ENCODE peak calls at places on chromosomes 3 and 15, in four cellular contexts. E is stimulated activated naive B cell treated with anti-CD40 and anti-IgM and Interleukin-4, amounts not matched to agents 10 μg/mL and 1 μg/mL and 100 μg/mL, for 72 hours; H is T-helper 17 cell; W is T-cell. P is an unnamed sample.
A peak's percentile ranks its signal among the peaks of the same experiment; 100 is the strongest.

GRCh38 chr3:63967675-63968611 is 55.4 kb downstream of the PSMD6 start:
- ATAC-seq in W (peak; percentile 80), H (peak; percentile 82), E (peak; percentile 70), P (peak; percentile 58)

GRCh38 chr15:52078197-52078875 is 34.2 kb downstream of the BCL2L10 start:
- ATAC-seq in H (no peak), E (no peak), W (no peak), P (no peak)

GRCh38 chr3:101950985-101951733 is 101.8 kb downstream of the NFKBIZ start:
- ATAC-seq in H (no peak), E (no peak), W (no peak), P (no peak)

GRCh38 chr3:187016639-187017345 is 86.5 kb downstream of the ST6GAL1 start:
- ATAC-seq in H (peak; percentile 19), E (peak; percentile 75), W (no peak), P (peak; percentile 87)

GRCh38 chr3:165768680-165769079 is 68.5 kb downstream of the BCHE start:
- ATAC-seq in W (no peak), E (no peak), H (no peak), P (no peak)

GRCh38 chr3:190865828-190866227 is 3.3 kb upstream of the GMNC start:
- ATAC-seq in W (no peak), E (no peak), H (no peak), P (no peak)

GRCh38 chr3:149638401-149639092 is 19.3 kb downstream of the WWTR1 start:
- ATAC-seq in E (no peak), W (no peak), H (no peak), P (no peak)

GRCh38 chr3:137946341-137946973 is 63.5 kb upstream of the CLDN18 start:
- ATAC-seq in W (no peak), E (peak; percentile 72), H (peak; percentile 51), P (no peak)

GRCh38 chr3:67335813-67336212 is 318.6 kb downstream of the SUCLG2 start:
- ATAC-seq in W (no peak), H (no peak), E (no peak), P (peak; percentile 39)

GRCh38 chr3:19885468-19885867 is 48.5 kb downstream of the EFHB start:
- ATAC-seq in H (no peak), W (no peak), E (peak; percentile 57), P (no peak)

GRCh38 chr3:70272798-70273197 is 39.6 kb downstream of the MDFIC2 start:
- ATAC-seq in E (no peak), H (no peak), W (no peak), P (no peak)

GRCh38 chr3:107574650-107575049 is 51.9 kb downstream of the BBX start:
- ATAC-seq in W (no peak), E (peak; percentile 47), H (no peak), P (no peak)

GRCh38 chr3:138797508-138798038 is 37.2 kb downstream of the PIK3CB start:
- ATAC-seq in H (no peak), W (no peak), E (no peak), P (no peak)

GRCh38 chr3:36906504-36907149 is 38.2 kb downstream of the TRANK1 start:
- ATAC-seq in H (peak; percentile 34), W (peak; percentile 18), E (no peak), P (no peak)

GRCh38 chr15:81071705-81072104 is 62.4 kb upstream of the CFAP161 start:
- ATAC-seq in H (no peak), E (no peak), W (no peak), P (no peak)

GRCh38 chr15:67680645-67681044 is 138.1 kb downstream of the MAP2K5 start:
- ATAC-seq in H (no peak), W (no peak), E (no peak), P (no peak)

P was measured in stimulated activated memory B cell treated with anti-CD40 and anti-IgM and Interleukin-4, amounts not matched to agents 10 μg/mL and 1 μg/mL and 100 μg/mL, for 72 hours.